ENCODE peak calls at places on chromosome 7, in ten cellular contexts. A, U, Q, I, H, N, G, M, S and J are unnamed samples.

GRCh38 chr7:117399820-117400422 is 27.4 kb downstream of the ASZ1 start:
- DNase-seq in M (no peak), N (no peak), U (no peak), I (peak), A (peak), S (no peak), Q (no peak), G (no peak), H (no peak), J (no peak)

GRCh38 chr7:102467581-102468415 is 3.0 kb downstream of the LRWD1 start:
- DNase-seq in A (no peak), M (no peak), H (no peak), I (no peak), U (no peak), Q (no peak), G (no peak), N (no peak), S (peak), J (no peak)

GRCh38 chr7:47792521-47793121 is 155.6 kb downstream of the PKD1L1 start:
- DNase-seq in I (no peak), S (no peak), H (peak), U (no peak), M (peak), N (no peak), A (peak), Q (peak), G (no peak), J (peak)

GRCh38 chr7:106126170-106126938 is 14.2 kb upstream of the SYPL1 start:
- DNase-seq in H (peak), S (peak), U (no peak), M (peak), A (peak), G (no peak), I (no peak), Q (no peak), N (no peak), J (peak)

GRCh38 chr7:27073066-27073465 is 22.7 kb downstream of the HOXA1 start:
- DNase-seq in M (no peak), S (peak), I (no peak), A (no peak), N (no peak), H (no peak), U (no peak), G (no peak), Q (no peak), J (no peak)

GRCh38 chr7:7793249-7793648 is 74.8 kb upstream of the RPA3 start:
- DNase-seq in G (no peak), S (no peak), M (peak), H (no peak), U (no peak), I (no peak), A (no peak), N (no peak), Q (no peak), J (no peak)

GRCh38 chr7:27130540-27131389 is at the start of gene HOXA4:
- DNase-seq in N (peak), A (peak), Q (peak), G (peak), I (peak), U (peak), M (peak), H (peak), S (peak), J (no peak)

GRCh38 chr7:29197916-29198315 is 3.3 kb downstream of the CHN2 start:
- DNase-seq in I (no peak), H (no peak), M (no peak), U (no peak), A (no peak), G (no peak), N (no peak), S (no peak), Q (no peak), J (no peak)

GRCh38 chr7:56092789-56093531 is at the start of gene PHKG1:
- DNase-seq in S (peak), I (no peak), H (peak), N (no peak), G (peak), M (peak), Q (peak), A (peak), U (no peak), J (no peak)

GRCh38 chr7:140611641-140612040 is 29.0 kb downstream of the DENND2A start:
- DNase-seq in Q (no peak), H (no peak), U (no peak), G (no peak), S (no peak), A (no peak), I (no peak), M (peak), N (no peak), J (no peak)

GRCh38 chr7:157932498-157933218 is 595.9 kb downstream of the DNAJB6 start:
- DNase-seq in A (peak), U (no peak), G (no peak), I (no peak), H (no peak), N (no peak), Q (peak), M (no peak), S (no peak), J (peak)

GRCh38 chr7:64672414-64672813 is 6.5 kb downstream of the ZNF107 start:
- DNase-seq in N (no peak), G (no peak), I (no peak), S (no peak), H (no peak), M (no peak), Q (no peak), U (no peak), A (no peak), J (no peak)

GRCh38 chr7:157977717-157978470 is 609.7 kb downstream of the PTPRN2 start:
- DNase-seq in M (no peak), N (no peak), A (no peak), I (no peak), G (no peak), H (no peak), U (no peak), S (no peak), Q (no peak), J (no peak)

GRCh38 chr7:108138911-108139310 is 8.8 kb upstream of the LAMB4 start:
- DNase-seq in A (no peak), G (no peak), M (peak), N (no peak), H (no peak), U (no peak), Q (no peak), S (no peak), I (no peak), J (no peak)

GRCh38 chr7:90726623-90727022 is 130.5 kb downstream of the CDK14 start:
- DNase-seq in M (peak), A (no peak), Q (no peak), I (no peak), N (no peak), S (peak), H (peak), U (no peak), G (no peak), J (no peak)

GRCh38 chr7:75735059-75735458 is 3.7 kb downstream of the HIP1 start:
- DNase-seq in S (no peak), Q (no peak), H (no peak), G (no peak), N (no peak), A (no peak), M (no peak), I (no peak), U (no peak), J (no peak)

GRCh38 chr7:131149840-131150239 is 177.8 kb upstream of the MKLN1 start:
- DNase-seq in S (no peak), M (no peak), H (no peak), U (no peak), I (no peak), G (no peak), Q (no peak), A (no peak), N (no peak), J (no peak)

GRCh38 chr7:136303162-136303561 is 326.0 kb upstream of the MTPN start:
- DNase-seq in I (no peak), G (no peak), U (no peak), S (no peak), A (no peak), M (no peak), Q (no peak), N (no peak), H (no peak), J (no peak)

GRCh38 chr7:41275255-41275654 is 427.6 kb downstream of the INHBA start:
- DNase-seq in H (no peak), G (no peak), M (no peak), S (no peak), I (no peak), N (no peak), Q (no peak), U (no peak), A (no peak), J (no peak)

GRCh38 chr7:309586-310228 is 19.7 kb downstream of the FOXL3 start:
- DNase-seq in U (no peak), S (no peak), N (no peak), H (no peak), G (no peak), M (no peak), Q (no peak), I (no peak), A (no peak), J (no peak)

GRCh38 chr7:16091951-16092350 is 329.4 kb downstream of the CRPPA start:
- DNase-seq in M (no peak), A (no peak), I (no peak), Q (no peak), S (no peak), H (no peak), G (no peak), U (no peak), N (no peak), J (no peak)

GRCh38 chr7:99086532-99086931 is 57.4 kb downstream of the SMURF1 start:
- DNase-seq in U (no peak), G (no peak), N (no peak), A (no peak), H (no peak), Q (no peak), S (no peak), M (no peak), I (no peak), J (no peak)

GRCh38 chr7:26500749-26501352 is 209.2 kb downstream of the SNX10 start:
- DNase-seq in N (no peak), U (no peak), G (no peak), I (peak), Q (peak), M (peak), H (peak), A (peak), S (peak), J (peak)

GRCh38 chr7:70614237-70614984 is 517.5 kb upstream of the GALNT17 start:
- DNase-seq in U (no peak), I (no peak), S (peak), M (peak), N (peak), A (no peak), H (no peak), G (peak), Q (peak), J (no peak)

GRCh38 chr7:18405731-18406130 is 89.8 kb upstream of the HDAC9 start:
- DNase-seq in I (no peak), U (no peak), N (no peak), A (no peak), M (no peak), H (peak), Q (no peak), S (no peak), G (no peak), J (no peak)

GRCh38 chr7:135774284-135774683 is 25.7 kb upstream of the FAM180A start:
- DNase-seq in G (no peak), S (peak), N (no peak), M (peak), Q (peak), H (peak), I (no peak), A (no peak), U (no peak), J (peak)

GRCh38 chr7:81871606-81872265 is 101.9 kb upstream of the HGF start:
- DNase-seq in U (no peak), G (no peak), Q (no peak), I (no peak), A (no peak), H (no peak), N (no peak), S (no peak), M (no peak), J (no peak)